ENCODE peak calls at places on chromosomes 5 and 9, in nine cellular contexts. W is stimulated activated CD8-positive, alpha-beta memory T cell treated with anti-CD3 and anti-CD28 coated beads, Interleukin-2, amount 100 ng/mL, for 1 hour; T is HTR-8/SVneo; N is posterior vena cava; M is upper lobe of right lung; S is SK-N-SH; A is CD8-positive, alpha-beta T cell; C is stimulated activated CD4-positive, alpha-beta T cell treated with anti-CD3 and anti-CD28 coated beads, Interleukin-4, amount 100 ng/mL, for 24 hours; F is NCI-H2107. K is an unnamed sample.

GRCh38 chr5:93385665-93386064 is 195.4 kb downstream of the NR2F1-AS1 start:
- DNase-seq in W (no peak), T (peak; percentile 13), N (no peak), M (no peak), S (no peak), A (no peak), C (no peak), F (no peak), K (no peak)

GRCh38 chr5:93454896-93455295 is 126.1 kb downstream of the NR2F1-AS1 start:
- DNase-seq in W (no peak), T (no peak), N (no peak), M (no peak), S (no peak), A (no peak), C (no peak), F (no peak), K (no peak)

GRCh38 chr5:152259702-152260101 is 145.4 kb downstream of the NMUR2 start:
- DNase-seq in W (no peak), T (no peak), N (no peak), M (no peak), S (no peak), A (no peak), C (no peak), F (no peak), K (no peak)

GRCh38 chr5:100446879-100447278 is 88.3 kb upstream of the FAM174A start:
- DNase-seq in W (no peak), T (no peak), N (no peak), M (no peak), S (peak; percentile 2), A (no peak), C (no peak), F (no peak), K (no peak)

GRCh38 chr5:180467576-180467975 is 26.6 kb upstream of the CNOT6 start:
- DNase-seq in W (no peak), T (no peak), N (peak; percentile 20), M (no peak), S (no peak), A (no peak), C (no peak), F (no peak), K (no peak)

GRCh38 chr5:87120518-87121314 is 147.0 kb upstream of the RASA1 start:
- DNase-seq in W (no peak), T (peak; percentile 20), N (no peak), M (no peak), S (no peak), A (no peak), C (peak; percentile 39), F (no peak), K (no peak)

GRCh38 chr5:43000914-43001313 is 39.2 kb downstream of the ANXA2R start:
- DNase-seq in W (no peak), T (no peak), N (no peak), M (no peak), S (no peak), A (no peak), C (no peak), F (no peak), K (no peak)

GRCh38 chr5:131575660-131576227 is 59.3 kb downstream of the RAPGEF6 start:
- DNase-seq in W (no peak), T (no peak), N (no peak), M (no peak), S (no peak), A (no peak), C (no peak), F (no peak), K (no peak)

GRCh38 chr9:131204285-131204684 is 72.0 kb downstream of the FAM78A start:
- DNase-seq in W (no peak), T (no peak), N (no peak), M (no peak), S (no peak), A (no peak), C (no peak), F (no peak), K (no peak)

GRCh38 chr9:127905788-127906191 is 6.4 kb upstream of the ST6GALNAC6 start:
- DNase-seq in W (peak; percentile 53), T (no peak), N (no peak), M (peak; percentile 76), S (no peak), A (peak; percentile 60), C (peak; percentile 70), F (no peak), K (no peak)

GRCh38 chr5:55645304-55645703 is 66.8 kb downstream of the SLC38A9 start:
- DNase-seq in W (no peak), T (no peak), N (no peak), M (no peak), S (no peak), A (no peak), C (no peak), F (no peak), K (no peak)

GRCh38 chr9:130960522-130961378 is 21.7 kb upstream of the FIBCD1 start:
- DNase-seq in W (no peak), T (no peak), N (no peak), M (no peak), S (no peak), A (no peak), C (no peak), F (no peak), K (no peak)

GRCh38 chr9:77403244-77403643 is 225.9 kb downstream of the VPS13A start:
- DNase-seq in W (no peak), T (no peak), N (no peak), M (no peak), S (no peak), A (no peak), C (no peak), F (no peak), K (no peak)

GRCh38 chr9:87521834-87522233 is 24.2 kb downstream of the DAPK1 start:
- DNase-seq in W (no peak), T (no peak), N (no peak), M (no peak), S (no peak), A (no peak), C (no peak), F (no peak), K (no peak)

GRCh38 chr5:175246242-175246891 is 197.6 kb downstream of the DRD1 start:
- DNase-seq in W (no peak), T (peak; percentile 80), N (peak; percentile 83), M (no peak), S (no peak), A (no peak), C (peak; percentile 6), F (no peak), K (no peak)

GRCh38 chr9:133792721-133793470 is 54.7 kb upstream of the SARDH start:
- DNase-seq in W (peak; percentile 18), T (peak; percentile 78), N (peak; percentile 94), M (peak; percentile 89), S (peak; percentile 92), A (peak; percentile 28), C (peak; percentile 55), F (peak; percentile 37), K (peak; percentile 71)

GRCh38 chr9:20507431-20507830 is 114.9 kb downstream of the MLLT3 start:
- DNase-seq in W (no peak), T (no peak), N (no peak), M (no peak), S (no peak), A (no peak), C (no peak), F (no peak), K (no peak)

GRCh38 chr9:120841930-120842684 is 615 bp downstream of the PSMD5 start:
- DNase-seq in W (peak; percentile 0), T (peak; percentile 7), N (no peak), M (no peak), S (no peak), A (no peak), C (no peak), F (no peak), K (no peak)

GRCh38 chr5:66538531-66538930 is 57.7 kb upstream of the MAST4 start:
- DNase-seq in W (no peak), T (no peak), N (no peak), M (no peak), S (no peak), A (no peak), C (no peak), F (no peak), K (no peak)

GRCh38 chr9:16352791-16353401 is 517.6 kb downstream of the BNC2 start:
- DNase-seq in W (no peak), T (no peak), N (no peak), M (no peak), S (no peak), A (no peak), C (no peak), F (no peak), K (no peak)

GRCh38 chr5:97923496-97923895 is 740.4 kb upstream of the RIOK2 start:
- DNase-seq in W (no peak), T (no peak), N (no peak), M (no peak), S (no peak), A (no peak), C (no peak), F (no peak), K (no peak)

GRCh38 chr9:115164511-115164974 is 46.6 kb upstream of the TNC start:
- DNase-seq in W (no peak), T (peak; percentile 38), N (no peak), M (no peak), S (peak; percentile 15), A (no peak), C (no peak), F (no peak), K (peak; percentile 46)

GRCh38 chr9:69671291-69671903 is 774 bp downstream of the APBA1 start:
- DNase-seq in W (no peak), T (no peak), N (no peak), M (no peak), S (no peak), A (no peak), C (no peak), F (no peak), K (no peak)

K was measured in SK-MEL-5.